ENCODE peak calls at places on chromosomes 4 and X, in four cellular contexts. U is cardiac fibroblast, X is tibial artery, Z is NCI-H2029 treated with DMSO at 0.1 percent for 48 hours. B is an unnamed sample.

GRCh38 chr4:184617611-184618196 is 31.5 kb downstream of the CASP3 start:
- DNase-seq in Z (no peak), X (peak; percentile 22), U (no peak), B (peak; percentile 65)

GRCh38 chr4:187060551-187060950 is 336.9 kb upstream of the FAT1 start:
- DNase-seq in U (no peak), Z (no peak), X (no peak), B (no peak)

GRCh38 chrX:134171661-134172587 is 65.1 kb upstream of the CCDC160 start:
- DNase-seq in Z (peak; percentile 24), X (peak; percentile 34), U (peak; percentile 0), B (peak; percentile 67)

GRCh38 chr4:89072921-89073320 is 15.9 kb upstream of the FAM13A start:
- DNase-seq in U (no peak), Z (no peak), X (no peak), B (no peak)

GRCh38 chrX:35726176-35726575 is 72.0 kb upstream of the MAGEB16 start:
- DNase-seq in Z (no peak), X (no peak), U (peak; percentile 12), B (no peak)

GRCh38 chr4:8905773-8906667 is 34.4 kb upstream of the HMX1 start:
- DNase-seq in Z (no peak), X (peak; percentile 17), U (no peak), B (peak; percentile 38)

GRCh38 chrX:122188751-122189150 is 995.3 kb upstream of the GRIA3 start:
- DNase-seq in X (no peak), U (peak; percentile 16), Z (no peak), B (no peak)

GRCh38 chr4:91734682-91735081 is 569.1 kb upstream of the GRID2 start:
- DNase-seq in Z (no peak), X (no peak), U (no peak), B (no peak)

GRCh38 chrX:104565791-104566687 is at the start of gene IL1RAPL2:
- DNase-seq in Z (no peak), U (peak; percentile 22), X (no peak), B (no peak)

GRCh38 chrX:53992589-53992988 is 51.7 kb downstream of the PHF8 start:
- DNase-seq in U (no peak), Z (no peak), X (no peak), B (no peak)

GRCh38 chrX:15785176-15785735 is 5.0 kb upstream of the ZRSR2 start:
- DNase-seq in U (no peak), Z (no peak), X (no peak), B (no peak)

GRCh38 chr4:146183209-146183608 is 7.7 kb downstream of the LSM6 start:
- DNase-seq in U (no peak), X (no peak), Z (no peak), B (no peak)

GRCh38 chr4:6716958-6717655 is 1.1 kb downstream of the BLOC1S4 start:
- DNase-seq in U (no peak), Z (no peak), X (no peak), B (no peak)

GRCh38 chrX:19875051-19875432 is 12.4 kb downstream of the SH3KBP1 start:
- DNase-seq in U (peak; percentile 37), Z (no peak), X (no peak), B (no peak)

GRCh38 chr4:159540501-159540900 is 437.6 kb downstream of the RAPGEF2 start:
- DNase-seq in X (no peak), U (no peak), Z (no peak), B (no peak)

GRCh38 chrX:41177297-41177696 is 92.1 kb downstream of the USP9X start:
- DNase-seq in U (no peak), Z (no peak), X (no peak), B (no peak)

GRCh38 chrX:44400588-44400987 is 57.1 kb upstream of the EFHC2 start:
- DNase-seq in X (no peak), U (peak; percentile 88), Z (no peak), B (no peak)

GRCh38 chrX:102863735-102864134 is 73.3 kb upstream of the RAB40AL start:
- DNase-seq in Z (peak; percentile 7), U (peak; percentile 82), X (peak; percentile 81), B (peak; percentile 89)

GRCh38 chr4:167956676-167957075 is 135.7 kb upstream of the ANXA10 start:
- DNase-seq in U (peak; percentile 85), X (no peak), Z (no peak), B (no peak)

GRCh38 chrX:38652934-38653442 is 91.6 kb downstream of the TSPAN7 start:
- DNase-seq in X (no peak), U (no peak), Z (no peak), B (no peak)

GRCh38 chr4:77432702-77433101 is 172.9 kb upstream of the CXCL13 start:
- DNase-seq in Z (no peak), X (no peak), U (peak; percentile 6), B (no peak)

GRCh38 chrX:53714580-53715335 is 28.2 kb upstream of the HUWE1 start:
- DNase-seq in X (no peak), U (peak; percentile 38), Z (no peak), B (no peak)

GRCh38 chr4:80134936-80135701 is 62.1 kb upstream of the ANTXR2 start:
- DNase-seq in U (no peak), Z (no peak), X (no peak), B (no peak)

GRCh38 chr4:17708992-17709759 is 72.2 kb downstream of the FAM184B start:
- DNase-seq in X (no peak), U (no peak), Z (no peak), B (no peak)

GRCh38 chr4:81071013-81071412 is 40.5 kb downstream of the BMP3 start:
- DNase-seq in U (no peak), Z (no peak), X (no peak), B (no peak)

GRCh38 chr4:139453041-139453370 is 915 bp upstream of the RAB33B start:
- DNase-seq in X (no peak), Z (no peak), U (no peak), B (no peak)

GRCh38 chrX:120874678-120875557 is 748 bp downstream of the CT47B1 start:
- DNase-seq in Z (no peak), X (no peak), U (no peak), B (no peak)

GRCh38 chr4:184362338-184362737 is 112.0 kb downstream of the IRF2 start:
- DNase-seq in U (peak; percentile 30), X (no peak), Z (no peak), B (no peak)

GRCh38 chr4:169335331-169335730 is 64.6 kb upstream of the SH3RF1 start:
- DNase-seq in Z (no peak), X (no peak), U (peak; percentile 47), B (no peak)

GRCh38 chr4:4677825-4678522 is 136.1 kb upstream of the STX18 start:
- DNase-seq in Z (no peak), X (peak; percentile 33), U (peak; percentile 42), B (no peak)

GRCh38 chrX:48559636-48560035 is 14.6 kb upstream of the RBM3 start:
- DNase-seq in Z (no peak), X (no peak), U (no peak), B (no peak)

GRCh38 chr4:24988776-24989175 is 42.0 kb downstream of the LGI2 start:
- DNase-seq in U (peak; percentile 64), Z (no peak), X (no peak), B (no peak)

GRCh38 chr4:7398788-7399432 is 35.8 kb downstream of the PSAPL1 start:
- DNase-seq in U (no peak), X (peak; percentile 1), Z (no peak), B (no peak)

GRCh38 chr4:1708581-1708980 is 3.5 kb downstream of the SLBP start:
- DNase-seq in U (no peak), X (no peak), Z (no peak), B (no peak)

GRCh38 chrX:17527135-17527701 is 152.2 kb downstream of the NHS start:
- DNase-seq in X (peak; percentile 42), U (no peak), Z (no peak), B (no peak)